ENCODE peak calls at places on chromosomes 16 and 17, in five cellular contexts. One of them, this sample, is unnamed.

GRCh38 chr16:27239026-27239425 is 29.5 kb downstream of the NSMCE1 start:
- DNase-seq in lower leg skin: peak; percentile 74
- DNase-seq in A549: no peak
- DNase-seq in H1: no peak
- DNase-seq in IMR-90: no peak
- DNase-seq in this sample: no peak

GRCh38 chr16:24975428-24975889 is 39.7 kb downstream of the ARHGAP17 start:
- DNase-seq in lower leg skin: no peak
- DNase-seq in A549: peak; percentile 19
- DNase-seq in H1: no peak
- DNase-seq in IMR-90: peak; percentile 66
- DNase-seq in this sample: no peak

GRCh38 chr16:57846078-57846697 is 43.9 kb upstream of the KIFC3 start:
- DNase-seq in lower leg skin: no peak
- DNase-seq in A549: no peak
- DNase-seq in H1: peak; percentile 73
- DNase-seq in IMR-90: no peak
- DNase-seq in this sample: no peak

GRCh38 chr17:76635039-76635438 is 8.5 kb downstream of the ST6GALNAC1 start:
- DNase-seq in lower leg skin: no peak
- DNase-seq in A549: no peak
- DNase-seq in H1: no peak
- DNase-seq in IMR-90: peak; percentile 58
- DNase-seq in this sample: no peak

GRCh38 chr17:55607736-55608341 is 96.6 kb upstream of the SMIM36 start:
- DNase-seq in lower leg skin: no peak
- DNase-seq in A549: peak; percentile 81
- DNase-seq in H1: no peak
- DNase-seq in IMR-90: peak; percentile 71
- DNase-seq in this sample: no peak

GRCh38 chr17:55735784-55736405 is 13.2 kb upstream of the TMEM100 start:
- DNase-seq in lower leg skin: no peak
- DNase-seq in A549: peak; percentile 72
- DNase-seq in H1: no peak
- DNase-seq in IMR-90: peak; percentile 62
- DNase-seq in this sample: no peak

GRCh38 chr16:75238132-75238852 is 13.1 kb downstream of the BCAR1 start:
- DNase-seq in lower leg skin: peak; percentile 94
- DNase-seq in A549: no peak
- DNase-seq in H1: no peak
- DNase-seq in IMR-90: peak; percentile 91
- DNase-seq in this sample: no peak

GRCh38 chr17:40596261-40596919 is 31.1 kb upstream of the CCR7 start:
- DNase-seq in lower leg skin: no peak
- DNase-seq in A549: peak; percentile 98
- DNase-seq in H1: no peak
- DNase-seq in IMR-90: peak; percentile 10
- DNase-seq in this sample: no peak

GRCh38 chr17:65130829-65131228 is 6.3 kb upstream of the RGS9 start:
- DNase-seq in lower leg skin: no peak
- DNase-seq in A549: no peak
- DNase-seq in H1: no peak
- DNase-seq in IMR-90: no peak
- DNase-seq in this sample: no peak

GRCh38 chr16:35252356-35252936 is 1793.0 kb downstream of the TP53TG3F start:
- DNase-seq in lower leg skin: no peak
- DNase-seq in A549: no peak
- DNase-seq in H1: no peak
- DNase-seq in IMR-90: peak; percentile 1
- DNase-seq in this sample: no peak

GRCh38 chr17:79819534-79820276 is 19.5 kb downstream of the CBX4 start:
- DNase-seq in lower leg skin: no peak
- DNase-seq in A549: no peak
- DNase-seq in H1: no peak
- DNase-seq in IMR-90: no peak
- DNase-seq in this sample: no peak

GRCh38 chr16:10123141-10123540 is 59.1 kb downstream of the GRIN2A start:
- DNase-seq in lower leg skin: peak; percentile 48
- DNase-seq in A549: no peak
- DNase-seq in H1: no peak
- DNase-seq in IMR-90: no peak
- DNase-seq in this sample: no peak

GRCh38 chr16:10961231-10961630 is 16.9 kb downstream of the CLEC16A start:
- DNase-seq in lower leg skin: no peak
- DNase-seq in A549: no peak
- DNase-seq in H1: no peak
- DNase-seq in IMR-90: peak; percentile 95
- DNase-seq in this sample: no peak

GRCh38 chr17:35855965-35856364 is 12.7 kb downstream of the HEATR9 start:
- DNase-seq in lower leg skin: no peak
- DNase-seq in A549: no peak
- DNase-seq in H1: no peak
- DNase-seq in IMR-90: no peak
- DNase-seq in this sample: no peak

GRCh38 chr17:66687570-66688284 is 147.2 kb upstream of the CACNG5 start:
- DNase-seq in lower leg skin: no peak
- DNase-seq in A549: no peak
- DNase-seq in H1: no peak
- DNase-seq in IMR-90: no peak
- DNase-seq in this sample: no peak

GRCh38 chr17:3026856-3027751 is 36.3 kb downstream of the OR1D5 start:
- DNase-seq in lower leg skin: peak; percentile 74
- DNase-seq in A549: no peak
- DNase-seq in H1: no peak
- DNase-seq in IMR-90: no peak
- DNase-seq in this sample: no peak

GRCh38 chr17:10614536-10615155 is 42.5 kb downstream of the MYH3 start:
- DNase-seq in lower leg skin: peak; percentile 85
- DNase-seq in A549: peak; percentile 61
- DNase-seq in H1: no peak
- DNase-seq in IMR-90: peak; percentile 51
- DNase-seq in this sample: peak; percentile 42

GRCh38 chr17:48553190-48553547 is 8.3 kb upstream of the HOXB2 start:
- DNase-seq in lower leg skin: no peak
- DNase-seq in A549: no peak
- DNase-seq in H1: no peak
- DNase-seq in IMR-90: no peak
- DNase-seq in this sample: no peak

GRCh38 chr17:44199553-44200477 is at the start of gene ATXN7L3:
- DNase-seq in lower leg skin: peak; percentile 100
- DNase-seq in A549: peak; percentile 99
- DNase-seq in H1: peak; percentile 92
- DNase-seq in IMR-90: peak; percentile 97
- DNase-seq in this sample: peak; percentile 99
- TF ChIP-seq POLR2A in lower leg skin: no peak
- TF ChIP-seq POLR2A in A549: peak; percentile 40
- TF ChIP-seq POLR2A in H1: peak; percentile 25
- TF ChIP-seq POLR2A in IMR-90: peak; percentile 79
- TF ChIP-seq POLR2A in this sample: no peak

DNA sequence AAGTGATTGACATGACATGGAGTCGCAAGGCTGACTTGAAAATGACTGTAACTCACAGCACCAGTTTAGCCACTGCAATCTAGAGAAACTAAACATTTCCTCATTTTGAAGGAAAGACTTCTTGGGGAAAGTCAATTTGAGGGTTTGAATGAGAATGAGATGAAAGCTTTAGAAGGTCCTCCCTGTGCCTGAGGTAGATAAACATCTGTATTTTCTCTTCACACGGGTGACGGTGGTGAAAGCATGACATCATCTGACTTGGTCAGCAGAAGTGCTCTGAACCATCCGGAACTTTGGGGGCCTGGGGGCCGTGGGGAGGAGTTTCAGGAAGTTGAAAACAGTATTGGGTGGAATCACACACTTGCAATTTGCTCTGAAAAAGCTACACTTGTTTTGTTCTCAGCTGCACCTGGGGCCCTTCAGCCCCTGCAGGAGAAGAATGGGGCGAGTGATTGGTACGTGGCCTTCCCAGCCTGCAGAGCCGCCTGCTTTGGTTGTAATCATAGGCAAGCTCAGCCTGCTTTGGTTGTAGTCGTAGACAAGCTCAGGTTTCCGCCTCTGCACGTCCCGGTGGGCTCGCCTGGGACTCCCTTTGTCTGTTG is 5.0 kb downstream of the BANP start:
- DNase-seq in lower leg skin: no peak
- DNase-seq in A549: no peak
- DNase-seq in H1: no peak
- DNase-seq in IMR-90: peak; percentile 83
- DNase-seq in this sample: peak; percentile 53
- TF ChIP-seq POLR2A in lower leg skin: no peak
- TF ChIP-seq POLR2A in A549: no peak
- TF ChIP-seq POLR2A in H1: no peak
- TF ChIP-seq POLR2A in IMR-90: peak; percentile 6
- TF ChIP-seq POLR2A in this sample: peak; percentile 43

GRCh38 chr17:67993998-67994361 is 2.3 kb downstream of the C17orf58 start:
- DNase-seq in lower leg skin: no peak
- DNase-seq in A549: no peak
- DNase-seq in H1: no peak
- DNase-seq in IMR-90: peak; percentile 12
- DNase-seq in this sample: no peak
- TF ChIP-seq POLR2A in lower leg skin: no peak
- TF ChIP-seq POLR2A in A549: no peak
- TF ChIP-seq POLR2A in H1: no peak
- TF ChIP-seq POLR2A in IMR-90: no peak
- TF ChIP-seq POLR2A in this sample: no peak

DNA sequence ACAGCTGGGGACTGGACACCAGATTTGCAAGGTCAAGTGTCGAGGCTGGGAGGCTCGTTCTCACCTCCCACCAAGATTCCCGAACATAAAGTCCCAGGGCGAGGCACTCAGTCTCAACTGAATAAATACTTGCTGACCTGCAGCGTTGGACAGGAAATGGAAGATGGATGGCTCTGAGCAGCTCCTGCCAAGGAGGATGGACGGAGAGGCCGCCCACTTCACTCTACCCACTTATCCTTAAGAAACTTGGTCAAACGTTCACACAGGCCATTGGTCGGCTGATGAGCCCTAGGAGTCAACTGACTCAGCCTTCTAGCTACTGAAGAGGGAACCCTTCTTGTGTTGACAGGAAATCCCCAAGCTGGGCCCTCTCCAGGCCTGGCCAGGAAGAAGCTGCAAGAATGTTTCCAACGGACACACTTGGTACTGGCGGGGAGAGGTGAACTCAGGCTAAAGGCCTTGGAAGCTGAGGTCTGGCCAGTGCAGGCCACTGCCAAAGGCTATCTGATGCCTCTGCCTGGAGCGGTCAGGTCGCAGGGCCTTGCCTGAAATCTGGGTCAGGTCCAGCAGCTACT is 50.0 kb downstream of the VAC14 start:
- DNase-seq in lower leg skin: no peak
- DNase-seq in A549: peak; percentile 66
- DNase-seq in H1: no peak
- DNase-seq in IMR-90: peak; percentile 99
- DNase-seq in this sample: no peak
- TF ChIP-seq POLR2A in lower leg skin: no peak
- TF ChIP-seq POLR2A in A549: no peak
- TF ChIP-seq POLR2A in H1: no peak
- TF ChIP-seq POLR2A in IMR-90: no peak
- TF ChIP-seq POLR2A in this sample: no peak

DNA sequence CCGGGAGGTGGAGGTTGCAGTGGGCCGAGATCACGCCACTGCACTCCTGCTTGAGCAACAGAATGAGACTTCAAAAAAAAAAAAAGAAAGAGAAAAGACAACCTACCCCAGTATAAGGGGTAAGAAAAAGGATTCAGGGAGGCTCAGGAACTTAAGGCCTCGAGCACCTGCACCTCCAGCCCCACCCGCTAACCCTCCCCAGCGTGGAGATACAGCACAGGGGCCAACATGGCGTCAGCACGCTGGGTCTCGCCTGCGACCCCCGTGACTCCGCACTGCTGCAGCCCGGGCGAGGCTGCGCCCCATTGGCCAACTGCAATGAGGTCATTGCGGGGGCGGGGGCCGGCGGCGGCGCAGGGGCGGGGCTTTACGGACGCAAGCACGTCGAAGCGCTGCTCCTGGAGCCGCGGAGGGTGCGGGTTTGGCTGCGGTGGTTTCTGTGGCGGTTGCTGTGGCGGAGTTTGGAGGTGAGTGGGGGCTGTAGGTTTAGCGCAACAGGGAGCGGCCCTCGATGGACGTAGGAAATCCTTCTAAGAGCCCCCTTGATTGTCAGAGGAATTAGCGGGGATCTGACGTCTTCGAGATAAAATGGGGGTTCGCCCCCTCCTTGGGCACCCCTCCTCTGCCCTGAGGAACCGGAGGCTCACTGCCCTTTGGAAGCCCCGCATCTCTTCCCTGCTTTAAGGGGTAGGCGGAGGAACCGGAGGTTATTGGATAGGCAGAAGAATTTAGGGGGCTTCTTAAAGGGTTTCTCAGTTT is at the start of gene ATP6V0A1:
- DNase-seq in lower leg skin: peak; percentile 99
- DNase-seq in A549: peak; percentile 94
- DNase-seq in H1: peak; percentile 57
- DNase-seq in IMR-90: peak; percentile 81
- DNase-seq in this sample: peak; percentile 77
- TF ChIP-seq POLR2A in lower leg skin: peak; percentile 19
- TF ChIP-seq POLR2A in A549: peak; percentile 80
- TF ChIP-seq POLR2A in H1: peak; percentile 68
- TF ChIP-seq POLR2A in IMR-90: peak; percentile 78
- TF ChIP-seq POLR2A in this sample: peak; percentile 70

This sample was measured in GM12891.